ENCODE peak calls at places on chromosomes 11 and 22, in five cellular contexts. P is H1, D is transverse colon, L is fibroblast of lung, O is gastrocnemius medialis. V is an unnamed sample. For H3K9me3, the result is how much of the 10 kb centered on the place peaks cover.

GRCh38 chr11:62402226-62402625 is 16.6 kb upstream of the SCGB1A1 start:
- DNase-seq in L (no peak), O (no peak), P (no peak), D (peak), V (no peak)

GRCh38 chr11:78229106-78229505 is 40.4 kb downstream of the USP35 start:
- DNase-seq in L (no peak), O (no peak), D (no peak), P (no peak), V (no peak)

GRCh38 chr11:35919244-35919643 is 24.6 kb upstream of the LDLRAD3 start:
- DNase-seq in L (peak), O (no peak), D (no peak), P (no peak), V (no peak)

GRCh38 chr22:36641902-36642640 is 61.5 kb downstream of the CACNG2 start:
- DNase-seq in L (peak), O (no peak), D (no peak), P (no peak), V (no peak)

GRCh38 chr22:22974795-22975580 is 87.4 kb downstream of the IGLL5 start:
- DNase-seq in D (no peak), O (no peak), L (no peak), P (no peak), V (no peak)

GRCh38 chr22:45105281-45105700 is 58.4 kb upstream of the NUP50 start:
- DNase-seq in L (no peak), P (no peak), O (no peak), D (no peak), V (no peak)

GRCh38 chr11:46299425-46300067 is 22.1 kb downstream of the CREB3L1 start:
- DNase-seq in D (no peak), L (no peak), O (no peak), P (no peak), V (no peak)

GRCh38 chr11:64809781-64810241 is 540 bp downstream of the MEN1 start:
- DNase-seq in L (no peak), O (no peak), P (no peak), D (peak), V (no peak)

GRCh38 chr22:23109079-23109347 is 32.8 kb downstream of the RSPH14 start:
- DNase-seq in L (no peak), P (no peak), D (no peak), O (no peak), V (no peak)

GRCh38 chr22:16808744-16809143 is 16.5 kb downstream of the XKR3 start:
- DNase-seq in D (no peak), L (no peak), O (no peak), P (no peak), V (no peak)

GRCh38 chr22:35140879-35141745 is 75.2 kb downstream of the ISX start:
- DNase-seq in D (peak), P (peak), O (no peak), L (no peak), V (no peak)

GRCh38 chr11:70834277-70834940 is 418.0 kb downstream of the SHANK2 start:
- DNase-seq in D (no peak), L (no peak), P (no peak), O (no peak), V (no peak)

GRCh38 chr11:128598096-128598495 is 10.7 kb upstream of the ETS1 start:
- DNase-seq in D (no peak), O (no peak), L (no peak), P (no peak), V (no peak)

GRCh38 chr11:96339704-96340554 is 3.1 kb downstream of the MAML2 start:
- DNase-seq in D (no peak), L (peak), P (no peak), O (no peak), V (no peak)

GRCh38 chr22:30000566-30000965 is 79.7 kb upstream of the HORMAD2 start:
- DNase-seq in D (no peak), L (peak), O (no peak), P (no peak), V (no peak)

GRCh38 chr22:39171623-39172264 is 19.3 kb upstream of the CBX7 start:
- DNase-seq in L (no peak), P (no peak), O (no peak), D (no peak), V (no peak)

DNA sequence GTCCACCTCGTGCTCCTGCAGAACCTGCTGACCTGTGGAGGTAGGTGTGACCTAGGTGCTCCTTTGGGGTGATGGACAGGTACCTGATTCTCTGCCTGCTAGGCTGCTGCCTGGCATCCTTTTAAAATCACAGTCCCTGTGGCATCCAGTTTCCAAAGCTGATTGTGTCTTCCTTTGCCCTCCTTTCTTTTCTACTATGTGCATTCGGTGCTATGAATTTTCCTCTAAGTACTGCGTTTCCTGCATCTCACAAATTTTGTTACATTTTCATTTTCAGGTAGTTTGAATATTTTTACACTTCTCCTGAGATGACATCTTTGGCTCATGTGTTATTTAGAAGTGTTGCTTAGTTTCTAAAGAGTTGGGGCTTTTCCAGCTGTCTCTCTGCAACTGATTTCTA is 30.9 kb upstream of the PPP6R3 start:
- DNase-seq in O (no peak), P (no peak), L (no peak), D (no peak), V (no peak)
- H3K9me3 ChIP-seq in O (under half), P (under half), L (under half), D (under half), V (under half)

GRCh38 chr22:43484227-43484626 is 72.4 kb downstream of the MPPED1 start:
- DNase-seq in P (no peak), D (no peak), O (no peak), L (no peak), V (no peak)

GRCh38 chr22:43483266-43483665 is 71.5 kb downstream of the MPPED1 start:
- DNase-seq in D (no peak), P (no peak), O (no peak), L (no peak), V (no peak)

GRCh38 chr22:43481528-43482309 is 69.9 kb downstream of the MPPED1 start:
- DNase-seq in D (no peak), L (no peak), P (no peak), O (no peak), V (no peak)

GRCh38 chr22:43482310-43482625 is 70.5 kb downstream of the MPPED1 start:
- DNase-seq in P (no peak), O (no peak), D (no peak), L (no peak), V (no peak)

GRCh38 chr22:43483669-43484068 is 71.9 kb downstream of the MPPED1 start:
- DNase-seq in D (no peak), P (no peak), O (no peak), L (no peak), V (no peak)
- H3K9me3 ChIP-seq in D (under half), P (under half), O (under half), L (under half), V (under half)

GRCh38 chr22:43398910-43399309 is 12.9 kb upstream of the MPPED1 start:
- DNase-seq in D (no peak), P (no peak), L (no peak), O (no peak), V (no peak)

GRCh38 chr22:43399338-43399979 is 12.4 kb upstream of the MPPED1 start:
- DNase-seq in D (no peak), O (no peak), L (no peak), P (no peak), V (no peak)

GRCh38 chr22:43397766-43398165 is 14.0 kb upstream of the MPPED1 start:
- DNase-seq in D (no peak), L (no peak), P (no peak), O (no peak), V (no peak)

GRCh38 chr22:43396934-43397457 is 14.8 kb upstream of the MPPED1 start:
- DNase-seq in P (no peak), O (no peak), D (no peak), L (no peak), V (no peak)

GRCh38 chr22:43398246-43398645 is 13.6 kb upstream of the MPPED1 start:
- DNase-seq in P (no peak), O (no peak), D (no peak), L (no peak), V (no peak)
- H3K9me3 ChIP-seq in P (under half), O (under half), D (under half), L (under half), V (under half)

GRCh38 chr22:48442663-48443062 is 1385.0 kb downstream of the BRD1 start:
- DNase-seq in P (no peak), O (no peak), L (no peak), D (no peak), V (no peak)

GRCh38 chr22:48441553-48441850 is 1386.2 kb downstream of the BRD1 start:
- DNase-seq in L (no peak), D (no peak), P (no peak), O (no peak), V (no peak)

GRCh38 chr22:48440176-48440575 is 1387.5 kb downstream of the BRD1 start:
- DNase-seq in P (no peak), O (no peak), L (no peak), D (no peak), V (no peak)

GRCh38 chr22:48439560-48440135 is 1388.0 kb downstream of the BRD1 start:
- DNase-seq in L (no peak), D (no peak), P (no peak), O (no peak), V (no peak)

GRCh38 chr22:48440673-48441552 is 1386.8 kb downstream of the BRD1 start:
- DNase-seq in P (no peak), D (no peak), L (no peak), O (no peak), V (no peak)
- H3K9me3 ChIP-seq in P (under half), D (under half), L (under half), O (under half), V (under half)

DNA sequence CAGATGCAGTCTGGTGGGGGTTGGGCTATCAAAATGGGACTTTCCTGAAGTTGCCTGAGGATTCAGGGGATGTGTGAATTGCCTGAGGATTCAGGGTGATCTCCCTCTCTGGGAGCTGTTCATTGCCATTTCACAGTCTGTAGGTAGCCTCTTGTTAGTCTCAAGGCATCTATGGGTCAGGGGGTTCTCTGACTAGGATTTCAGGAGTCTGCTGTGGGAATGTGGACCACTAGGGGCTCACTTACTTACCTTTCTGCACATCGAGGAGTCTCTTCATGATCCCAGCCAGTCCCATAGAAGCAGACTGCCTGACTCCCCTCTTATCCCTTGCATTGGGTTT is 54.0 kb downstream of the KCNQ1OT1 start:
- DNase-seq in D (no peak), P (no peak), O (no peak), L (no peak), V (no peak)
- H3K9me3 ChIP-seq in D (half or more), P (half or more), O (under half), L (under half), V (half or more)

GRCh38 chr11:55849037-55849436 is 10.5 kb downstream of the OR5D16 start:
- DNase-seq in L (no peak), D (no peak), P (no peak), O (no peak), V (no peak)
- H3K9me3 ChIP-seq in L (under half), D (under half), P (under half), O (under half), V (under half)

GRCh38 chr11:125402436-125402835 is 93.6 kb downstream of the FEZ1 start:
- DNase-seq in P (no peak), D (no peak), O (no peak), L (peak), V (no peak)
- H3K9me3 ChIP-seq in P (under half), D (under half), O (under half), L (under half), V (under half)